ENCODE peak calls at places on chromosome 15, in six cellular contexts. C is colonic mucosa, S is mesendoderm, U is endothelial cell of umbilical vein, T is K562, M is Karpas-422. P is an unnamed sample.

GRCh38 chr15:92619380-92620101 is 36.0 kb downstream of the FAM174B start:
- DNase-seq in U (peak), T (no peak), C (no peak), S (no peak), M (no peak), P (no peak)

GRCh38 chr15:36958611-36959010 is 141.7 kb downstream of the MEIS2 start:
- DNase-seq in M (no peak), T (no peak), S (no peak), C (no peak), U (no peak), P (no peak)

GRCh38 chr15:36940636-36941285 is 159.6 kb downstream of the MEIS2 start:
- DNase-seq in S (no peak), U (no peak), M (no peak), C (no peak), T (no peak), P (no peak)

GRCh38 chr15:77569647-77570186 is 63.0 kb downstream of the LINGO1 start:
- DNase-seq in M (no peak), T (peak), S (no peak), C (no peak), U (no peak), P (no peak)

GRCh38 chr15:45126535-45127158 is 3.0 kb downstream of the DUOXA1 start:
- DNase-seq in U (peak), M (peak), T (peak), C (peak), S (no peak), P (peak)

GRCh38 chr15:74608776-74609175 is 6.9 kb upstream of the CLK3 start:
- DNase-seq in S (no peak), U (no peak), M (no peak), T (no peak), C (no peak), P (no peak)

GRCh38 chr15:91385301-91385700 is 285.2 kb downstream of the SV2B start:
- DNase-seq in C (no peak), S (peak), U (no peak), T (no peak), M (no peak), P (peak)

GRCh38 chr15:82647045-82647834 is at the start of gene CPEB1:
- DNase-seq in M (no peak), U (no peak), C (peak), S (peak), T (peak), P (peak)

GRCh38 chr15:31285772-31286261 is 40.8 kb upstream of the KLF13 start:
- DNase-seq in C (no peak), U (no peak), M (no peak), T (no peak), S (no peak), P (no peak)

GRCh38 chr15:64019764-64020163 is 26.5 kb downstream of the DAPK2 start:
- DNase-seq in U (peak), T (no peak), C (peak), M (no peak), S (no peak), P (no peak)

GRCh38 chr15:58484794-58485600 is 53.2 kb downstream of the LIPC start:
- DNase-seq in T (no peak), U (no peak), S (no peak), C (no peak), M (no peak), P (no peak)

DNA sequence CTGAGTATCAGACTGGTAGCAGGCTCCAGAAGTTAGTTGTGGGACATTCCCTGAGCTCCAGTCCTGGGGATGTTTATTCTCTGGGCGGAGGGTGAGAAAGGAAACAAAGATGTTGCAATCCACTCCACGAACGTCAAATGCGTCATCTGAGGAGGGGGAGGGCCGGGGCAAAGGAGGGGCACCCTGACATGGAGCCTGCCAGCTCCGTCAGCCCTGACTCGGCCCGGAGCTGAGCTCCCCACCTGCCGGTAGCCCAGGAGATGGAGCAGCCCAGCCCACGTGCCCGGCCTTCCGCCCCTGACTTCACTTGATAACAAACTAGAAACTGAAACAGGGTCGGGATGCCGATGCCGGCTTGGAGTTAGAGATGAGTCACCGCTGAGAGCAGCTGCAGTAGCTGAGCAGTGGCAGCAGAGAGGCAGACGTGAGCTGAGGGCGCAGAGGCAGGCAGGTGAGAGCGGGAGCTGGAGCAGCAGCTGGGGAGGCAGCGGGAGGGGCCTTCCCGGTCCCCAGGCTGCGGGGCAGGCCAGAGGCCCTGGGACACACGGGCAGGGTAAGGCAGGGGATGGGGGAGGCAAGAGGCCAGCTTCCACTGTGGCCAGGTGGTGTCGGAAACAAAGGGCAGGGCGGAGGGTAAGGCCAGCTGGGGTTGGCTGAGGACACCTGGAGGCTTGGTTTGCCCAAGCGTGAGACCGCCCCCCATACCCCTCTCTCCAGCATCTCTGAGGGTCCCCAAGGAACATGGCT is at the start of gene ISG20:
- DNase-seq in T (peak), S (peak), M (peak), C (peak), U (peak), P (peak)
- H3K9ac ChIP-seq in T (peak), S (peak), M (peak), C (peak), U (peak), P (peak)

DNA sequence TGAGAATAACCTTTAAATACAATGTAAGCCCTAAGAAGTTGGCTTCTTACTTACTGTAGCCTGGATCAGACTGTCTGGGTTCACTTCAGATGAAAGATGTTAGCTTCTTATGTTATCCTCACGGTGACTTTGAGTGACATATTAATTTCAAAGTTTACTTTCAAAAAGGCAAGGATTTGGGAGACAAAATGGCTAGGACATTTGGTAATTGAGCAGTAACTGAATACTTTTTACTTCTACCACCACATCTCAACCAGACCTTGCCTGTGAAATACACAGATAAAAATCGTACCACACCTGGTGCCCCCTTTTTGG is 36.0 kb upstream of the BNIP2 start:
- DNase-seq in C (no peak), U (no peak), M (no peak), T (no peak), S (no peak), P (no peak)
- H3K27ac ChIP-seq in C (no peak), U (no peak), M (no peak), T (no peak), S (no peak), P (no peak)

DNA sequence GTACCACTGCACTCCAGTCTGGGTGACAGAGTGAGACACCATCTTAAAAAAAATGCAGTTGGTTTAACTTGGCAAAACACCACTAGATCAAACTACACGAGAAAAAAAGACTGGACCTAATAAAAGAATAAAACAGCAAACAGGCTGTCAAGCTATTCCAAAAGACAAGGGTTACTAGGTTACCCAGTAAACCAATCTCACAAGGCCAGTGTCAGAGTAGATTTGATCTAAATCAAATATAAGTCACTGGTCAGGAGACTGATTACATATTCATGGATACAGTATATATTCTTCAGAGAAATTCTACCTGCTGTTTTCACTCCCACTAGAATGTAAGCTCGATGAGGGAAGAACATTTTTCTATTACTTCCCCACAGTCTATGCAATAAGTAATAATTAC is 2.5 kb upstream of the GANC start:
- DNase-seq in C (no peak), S (no peak), T (no peak), M (peak), U (no peak), P (no peak)
- H3K9ac ChIP-seq in C (no peak), S (no peak), T (no peak), M (no peak), U (no peak), P (no peak)

GRCh38 chr15:96331942-96332853 is 1.7 kb downstream of the NR2F2 start:
- DNase-seq in T (peak), C (peak), U (peak), S (peak), M (no peak), P (peak)
- H3K27ac ChIP-seq in T (peak), C (peak), U (peak), S (no peak), M (no peak), P (peak)

GRCh38 chr15:98873441-98874218 is 134.0 kb downstream of the PGPEP1L start:
- DNase-seq in T (no peak), S (peak), M (no peak), C (no peak), U (no peak), P (no peak)

GRCh38 chr15:98874773-98875172 is 132.8 kb downstream of the PGPEP1L start:
- DNase-seq in M (no peak), T (no peak), S (peak), C (no peak), U (no peak), P (no peak)

GRCh38 chr15:98875309-98875708 is 132.3 kb downstream of the PGPEP1L start:
- DNase-seq in C (no peak), M (no peak), U (no peak), S (no peak), T (no peak), P (no peak)

GRCh38 chr15:98872777-98873176 is 134.8 kb downstream of the PGPEP1L start:
- DNase-seq in S (no peak), M (no peak), U (no peak), T (no peak), C (no peak), P (no peak)

DNA sequence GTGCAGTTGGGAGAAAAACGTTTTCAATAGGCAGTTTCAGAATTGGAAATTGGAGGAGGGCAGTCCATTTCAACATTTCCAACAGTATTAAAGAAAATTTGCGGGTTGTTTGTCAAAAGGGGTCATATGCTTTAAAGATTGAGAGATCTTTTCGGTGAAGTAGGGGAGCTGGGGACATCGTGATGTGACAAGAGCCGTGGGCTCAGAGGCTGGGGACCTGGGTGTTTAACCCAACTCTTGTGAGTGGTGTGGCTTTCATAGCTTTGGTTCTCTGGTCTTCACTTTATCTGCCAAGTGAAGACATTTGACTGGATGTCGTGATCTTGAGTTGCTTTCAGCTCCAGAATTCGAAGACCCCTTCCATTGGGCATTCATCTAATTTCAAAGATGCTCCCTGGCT is 133.2 kb downstream of the PGPEP1L start:
- DNase-seq in M (no peak), C (no peak), U (no peak), S (no peak), T (no peak), P (no peak)
- H3K9ac ChIP-seq in M (no peak), C (no peak), U (no peak), S (no peak), T (no peak), P (no peak)

P was measured in endodermal cell.